ENCODE peak calls at places on chromosome 12, in nine cellular contexts. D is neuronal stem cell; L is AG04450; M is CD8-positive, alpha-beta T cell; S is WERI-Rb-1; T is DND-41; N is CD8-positive, alpha-beta memory T cell; B is adrenal gland; P is lower lobe of right lung. I is an unnamed sample. For H3K27me3, the result is how much of the 10 kb centered on the place peaks cover.

GRCh38 chr12:77855548-77855947 is 24.9 kb downstream of the NAV3 start:
- DNase-seq in D (no peak), L (no peak), M (no peak), S (no peak), T (no peak), N (no peak), B (no peak), P (no peak), I (no peak)

GRCh38 chr12:114013601-114014345 is 47.6 kb upstream of the RBM19 start:
- DNase-seq in D (peak), L (peak), M (no peak), S (no peak), T (peak), N (no peak), B (no peak), P (no peak), I (no peak)

GRCh38 chr12:22658214-22658613 is 33.2 kb downstream of the ETNK1 start:
- DNase-seq in D (no peak), L (peak), M (no peak), S (no peak), T (no peak), N (no peak), B (no peak), P (no peak), I (no peak)

GRCh38 chr12:45644521-45644920 is 85.0 kb upstream of the ARID2 start:
- DNase-seq in D (no peak), L (no peak), M (no peak), S (no peak), T (peak), N (no peak), B (no peak), P (no peak), I (no peak)

GRCh38 chr12:22164101-22164500 is 118.1 kb downstream of the CMAS start:
- DNase-seq in D (no peak), L (no peak), M (no peak), S (no peak), T (no peak), N (peak), B (no peak), P (no peak), I (no peak)

GRCh38 chr12:85356596-85357385 is 76.8 kb downstream of the ALX1 start:
- DNase-seq in D (no peak), L (no peak), M (no peak), S (no peak), T (no peak), N (no peak), B (no peak), P (no peak), I (no peak)

GRCh38 chr12:27984275-27984674 is 11.7 kb upstream of the PTHLH start:
- DNase-seq in D (no peak), L (no peak), M (no peak), S (no peak), T (no peak), N (no peak), B (no peak), P (no peak), I (no peak)

GRCh38 chr12:95633049-95633545 is 81.8 kb upstream of the USP44 start:
- DNase-seq in D (no peak), L (no peak), M (no peak), S (no peak), T (no peak), N (no peak), B (peak), P (peak), I (no peak)

GRCh38 chr12:95484524-95484923 is 10.6 kb downstream of the METAP2 start:
- DNase-seq in D (no peak), L (no peak), M (no peak), S (no peak), T (no peak), N (no peak), B (no peak), P (no peak), I (no peak)

GRCh38 chr12:77724367-77724957 is 106.2 kb upstream of the NAV3 start:
- DNase-seq in D (no peak), L (peak), M (no peak), S (peak), T (no peak), N (no peak), B (no peak), P (no peak), I (no peak)

GRCh38 chr12:120625557-120626419 is 14.6 kb upstream of the CABP1 start:
- DNase-seq in D (no peak), L (no peak), M (peak), S (no peak), T (no peak), N (no peak), B (no peak), P (no peak), I (no peak)

GRCh38 chr12:132164426-132164825 is 20.2 kb downstream of the NOC4L start:
- DNase-seq in D (no peak), L (no peak), M (no peak), S (no peak), T (no peak), N (no peak), B (no peak), P (no peak), I (no peak)

GRCh38 chr12:93380480-93381121 is 2.9 kb downstream of the NUDT4 start:
- DNase-seq in D (no peak), L (no peak), M (no peak), S (no peak), T (no peak), N (no peak), B (no peak), P (no peak), I (no peak)

GRCh38 chr12:101407054-101407437 is 526 bp downstream of the ARL1 start:
- DNase-seq in D (no peak), L (peak), M (no peak), S (no peak), T (no peak), N (peak), B (no peak), P (peak), I (no peak)

GRCh38 chr12:32477714-32478113 is 78.4 kb downstream of the FGD4 start:
- DNase-seq in D (no peak), L (no peak), M (no peak), S (no peak), T (no peak), N (no peak), B (no peak), P (no peak), I (no peak)

GRCh38 chr12:13390381-13390856 is 193.9 kb downstream of the EMP1 start:
- DNase-seq in D (no peak), L (no peak), M (no peak), S (no peak), T (no peak), N (no peak), B (peak), P (peak), I (no peak)

GRCh38 chr12:112759786-112760185 is 31.8 kb upstream of the RPH3A start:
- DNase-seq in D (no peak), L (no peak), M (no peak), S (no peak), T (no peak), N (no peak), B (no peak), P (no peak), I (no peak)

GRCh38 chr12:123267991-123268843 is 3.4 kb downstream of the CDK2AP1 start:
- DNase-seq in D (no peak), L (no peak), M (no peak), S (no peak), T (no peak), N (no peak), B (peak), P (peak), I (no peak)

GRCh38 chr12:108914031-108914630 is 34.2 kb downstream of the DAO start:
- DNase-seq in D (no peak), L (no peak), M (no peak), S (no peak), T (no peak), N (no peak), B (peak), P (no peak), I (no peak)

GRCh38 chr12:26052652-26053051 is 72.2 kb downstream of the BHLHE41 start:
- DNase-seq in D (no peak), L (no peak), M (no peak), S (no peak), T (no peak), N (no peak), B (no peak), P (no peak), I (no peak)

GRCh38 chr12:77153706-77154105 is 88.3 kb upstream of the E2F7 start:
- DNase-seq in D (no peak), L (no peak), M (no peak), S (no peak), T (no peak), N (no peak), B (no peak), P (no peak), I (no peak)

GRCh38 chr12:462936-463705 is 3.4 kb downstream of the B4GALNT3 start:
- DNase-seq in D (no peak), L (no peak), M (no peak), S (no peak), T (no peak), N (peak), B (no peak), P (peak), I (no peak)

GRCh38 chr12:6620137-6620884 is 13.1 kb upstream of the CHD4 start:
- DNase-seq in D (no peak), L (no peak), M (peak), S (no peak), T (no peak), N (no peak), B (no peak), P (peak), I (peak)

GRCh38 chr12:2011641-2012607 is 7.7 kb upstream of the DCP1B start:
- DNase-seq in D (no peak), L (no peak), M (no peak), S (no peak), T (no peak), N (no peak), B (no peak), P (no peak), I (no peak)

GRCh38 chr12:111584959-111585358 is 14.2 kb downstream of the ATXN2 start:
- DNase-seq in D (no peak), L (no peak), M (no peak), S (no peak), T (no peak), N (no peak), B (no peak), P (no peak), I (no peak)

GRCh38 chr12:94145231-94145979 is 3.0 kb upstream of the PLXNC1 start:
- DNase-seq in D (no peak), L (no peak), M (no peak), S (no peak), T (no peak), N (no peak), B (peak), P (no peak), I (no peak)

GRCh38 chr12:43736921-43737440 is 21.6 kb downstream of the PUS7L start:
- DNase-seq in D (no peak), L (no peak), M (no peak), S (no peak), T (no peak), N (no peak), B (no peak), P (no peak), I (no peak)

GRCh38 chr12:99619389-99620158 is 28.0 kb upstream of the GARIN6 start:
- DNase-seq in D (peak), L (peak), M (no peak), S (peak), T (peak), N (no peak), B (no peak), P (no peak), I (peak)

GRCh38 chr12:48787791-48788521 is 933 bp downstream of the ADCY6 start:
- DNase-seq in D (no peak), L (no peak), M (no peak), S (no peak), T (no peak), N (no peak), B (no peak), P (no peak), I (no peak)
- H3K27ac ChIP-seq in D (peak), L (no peak), M (no peak), S (no peak), T (no peak), N (no peak), B (peak), P (peak), I (no peak)

DNA sequence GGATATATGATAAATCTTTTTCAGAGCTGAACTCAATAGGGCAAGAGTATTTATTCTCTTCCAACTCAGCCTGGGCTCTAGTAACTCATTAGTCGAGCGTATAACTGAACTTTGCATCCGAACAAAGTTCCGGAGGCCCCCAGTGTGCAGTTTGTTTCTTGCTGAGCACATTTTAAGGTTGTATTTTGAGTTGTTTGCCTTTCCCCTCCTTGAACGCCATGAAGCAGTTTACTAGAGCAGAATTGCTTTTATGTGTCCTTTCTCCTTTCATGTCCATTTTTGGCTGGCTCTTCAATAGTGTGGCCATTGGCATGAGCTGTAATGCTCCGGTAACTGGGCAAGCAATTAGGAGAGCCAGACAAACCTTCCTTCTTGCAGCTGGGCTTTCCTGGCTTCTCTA is 105.3 kb downstream of the WIF1 start:
- DNase-seq in D (no peak), L (no peak), M (no peak), S (no peak), T (no peak), N (no peak), B (no peak), P (no peak), I (no peak)
- H3K27me3 ChIP-seq in D (under half), L (under half), M (under half), S (under half), T (under half), N (under half), B (under half), P (under half), I (under half)

DNA sequence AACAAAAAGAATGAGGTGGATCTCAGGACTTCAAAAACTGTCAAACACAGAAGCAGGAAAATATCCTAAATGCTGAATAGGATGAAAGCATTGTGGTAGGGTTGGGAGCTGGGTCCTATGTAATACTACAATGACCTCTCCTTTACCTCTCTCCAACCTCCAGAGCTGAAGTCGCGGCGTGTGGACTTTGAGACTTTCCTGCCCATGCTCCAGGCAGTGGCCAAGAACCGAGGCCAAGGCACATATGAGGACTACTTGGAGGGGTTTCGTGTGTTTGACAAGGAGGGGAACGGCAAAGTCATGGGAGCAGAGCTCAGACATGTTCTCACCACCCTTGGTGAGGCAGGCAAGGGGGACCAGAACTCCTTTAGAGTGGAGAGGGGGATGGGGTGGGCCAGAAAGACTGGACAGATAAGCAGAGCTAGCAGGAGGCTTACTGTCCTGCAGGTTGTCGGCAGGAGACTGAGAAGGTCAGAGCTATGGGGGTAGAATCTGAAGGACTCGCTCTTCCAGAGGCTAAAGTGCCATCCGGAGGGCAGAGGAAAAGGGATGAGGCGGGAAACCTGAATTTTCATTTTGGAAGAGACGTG is 2.8 kb upstream of the MYL6 start:
- DNase-seq in D (no peak), L (no peak), M (no peak), S (no peak), T (no peak), N (no peak), B (no peak), P (no peak), I (no peak)
- H3K4me3 ChIP-seq in D (no peak), L (no peak), M (no peak), S (no peak), T (no peak), N (no peak), B (no peak), P (no peak), I (no peak)

GRCh38 chr12:51960890-51961289 is 9.4 kb downstream of the ACVR1B start:
- DNase-seq in D (no peak), L (no peak), M (no peak), S (no peak), T (no peak), N (no peak), B (no peak), P (no peak), I (no peak)
- H3K27ac ChIP-seq in D (no peak), L (no peak), M (no peak), S (no peak), T (no peak), N (no peak), B (no peak), P (no peak), I (no peak)

DNA sequence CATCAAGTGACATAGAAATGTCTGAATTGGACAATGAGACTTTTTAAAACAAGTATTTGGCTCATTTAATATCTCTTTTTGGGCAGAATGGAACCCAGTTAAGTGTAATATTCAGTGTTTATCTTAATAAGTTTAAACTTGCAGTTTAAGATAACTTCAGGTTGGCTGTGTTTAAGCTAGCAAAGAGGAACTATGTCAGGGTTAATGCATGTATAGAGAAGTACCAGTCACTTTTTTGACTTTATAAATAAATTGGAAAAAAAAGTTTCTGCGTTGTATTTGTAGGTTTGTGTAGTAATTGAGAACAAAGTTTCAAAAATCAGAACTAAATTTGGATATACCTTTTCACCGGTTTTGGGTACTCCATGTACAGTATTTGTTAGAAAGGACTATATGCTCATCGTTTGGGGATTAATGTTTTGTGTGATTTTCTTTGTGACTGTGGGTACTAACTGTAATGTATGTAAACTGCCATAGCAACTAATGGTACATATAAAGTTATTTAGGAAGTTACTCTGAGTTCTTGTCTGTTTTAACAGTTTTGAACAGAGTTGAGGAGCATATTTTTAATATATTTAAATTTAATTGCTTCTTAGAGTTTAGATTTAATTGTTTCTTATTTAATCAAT is 4.5 kb downstream of the HMGA2 start:
- DNase-seq in D (no peak), L (no peak), M (no peak), S (no peak), T (no peak), N (no peak), B (no peak), P (no peak), I (no peak)
- H3K27me3 ChIP-seq in D (under half), L (under half), M (under half), S (under half), T (under half), N (under half), B (under half), P (half or more), I (under half)

DNA sequence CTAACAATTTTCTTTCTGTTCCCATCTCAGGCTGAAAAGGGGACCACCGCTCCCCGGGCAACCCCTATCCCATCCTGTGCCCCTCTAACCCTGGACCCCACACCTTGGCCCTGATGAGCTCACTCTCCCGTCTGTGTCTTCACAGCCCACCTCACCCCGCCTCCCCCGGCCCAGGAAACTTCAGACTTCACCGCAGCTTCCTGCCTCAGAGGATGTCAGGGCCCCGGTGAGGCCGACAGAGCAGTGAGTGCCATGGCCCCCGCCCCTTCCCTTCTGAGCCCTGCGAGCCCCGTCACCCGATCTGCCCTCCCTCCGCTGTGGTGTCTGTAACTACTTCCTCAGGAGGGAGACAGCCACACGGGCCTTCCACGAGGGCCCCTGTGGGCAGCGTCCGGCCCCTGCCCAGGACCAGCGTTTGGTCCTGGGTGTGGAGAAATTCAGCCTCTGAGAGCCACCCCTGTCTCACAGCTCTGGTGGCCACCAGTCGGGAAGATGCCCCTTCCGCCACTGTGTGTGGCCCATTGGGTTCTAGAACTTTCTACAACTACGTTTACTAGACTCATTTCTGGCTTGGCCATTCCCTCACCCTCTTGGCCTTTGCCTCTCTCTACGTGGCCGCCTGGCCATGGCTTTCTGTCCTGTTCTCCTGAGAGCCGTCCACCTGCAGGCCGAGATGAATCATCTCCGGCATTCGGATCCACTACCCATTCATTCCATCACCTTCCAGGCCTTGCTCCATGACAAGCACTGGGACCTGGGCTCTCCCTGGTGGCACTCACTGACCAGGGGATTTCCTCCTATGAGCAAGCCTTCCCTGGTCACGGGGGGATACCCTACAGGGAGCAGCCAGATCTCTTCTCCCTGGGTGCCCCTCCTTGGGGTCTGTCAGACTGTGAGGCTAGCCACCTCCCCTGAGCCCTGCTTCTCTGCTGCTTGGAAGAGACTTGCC is 3.4 kb downstream of the RHOF start:
- DNase-seq in D (no peak), L (no peak), M (peak), S (no peak), T (peak), N (peak), B (peak), P (peak), I (peak)
- H3K4me3 ChIP-seq in D (no peak), L (no peak), M (peak), S (no peak), T (no peak), N (peak), B (no peak), P (peak), I (peak)

GRCh38 chr12:50507474-50507838 is 2.7 kb downstream of the DIP2B start:
- DNase-seq in D (no peak), L (no peak), M (no peak), S (no peak), T (no peak), N (no peak), B (no peak), P (no peak), I (no peak)

GRCh38 chr12:50507930-50508329 is 3.1 kb downstream of the DIP2B start:
- DNase-seq in D (no peak), L (no peak), M (peak), S (no peak), T (no peak), N (no peak), B (no peak), P (no peak), I (no peak)

GRCh38 chr12:50506753-50507473 is 2.1 kb downstream of the DIP2B start:
- DNase-seq in D (no peak), L (no peak), M (no peak), S (no peak), T (no peak), N (no peak), B (no peak), P (no peak), I (no peak)

GRCh38 chr12:50508420-50508819 is 3.6 kb downstream of the DIP2B start:
- DNase-seq in D (no peak), L (no peak), M (no peak), S (no peak), T (no peak), N (no peak), B (no peak), P (no peak), I (no peak)

GRCh38 chr12:50509009-50509663 is 4.4 kb downstream of the DIP2B start:
- DNase-seq in D (no peak), L (no peak), M (no peak), S (no peak), T (no peak), N (no peak), B (no peak), P (no peak), I (no peak)
- H3K27ac ChIP-seq in D (no peak), L (no peak), M (no peak), S (no peak), T (no peak), N (no peak), B (no peak), P (no peak), I (peak)

GRCh38 chr12:53956914-53957536 is 2.3 kb downstream of the HOXC12 start:
- DNase-seq in D (no peak), L (no peak), M (no peak), S (no peak), T (no peak), N (no peak), B (no peak), P (no peak), I (no peak)
- H3K27me3 ChIP-seq in D (half or more), L (half or more), M (half or more), S (under half), T (half or more), N (half or more), B (half or more), P (half or more), I (half or more)

I was measured in CD4-positive, alpha-beta memory T cell.